ENCODE peak calls at places on chromosomes 11 and 22, in five cellular contexts. F is psoas muscle, Z is GM23248, J is tibial artery, X is adipocyte. C is an unnamed sample.
A peak's percentile ranks its signal among the peaks of the same experiment; 100 is the strongest.

GRCh38 chr11:112999518-112999917 is 38.3 kb downstream of the NCAM1 start:
- DNase-seq in F (no peak), Z (no peak), J (no peak), X (no peak), C (no peak)

GRCh38 chr11:87317441-87317840 is 279.7 kb downstream of the TMEM135 start:
- DNase-seq in F (no peak), Z (no peak), J (no peak), X (no peak), C (no peak)

GRCh38 chr11:73975479-73975757 is 7.2 kb downstream of the UCP2 start:
- DNase-seq in F (peak; percentile 20), Z (no peak), J (no peak), X (no peak), C (no peak)

GRCh38 chr22:41699264-41700104 is at the start of gene MEI1:
- DNase-seq in F (peak; percentile 92), Z (peak; percentile 70), J (peak; percentile 86), X (peak; percentile 21), C (peak; percentile 91)

GRCh38 chr22:49983148-49984042 is 22.8 kb downstream of the PIM3 start:
- DNase-seq in F (peak; percentile 61), Z (no peak), J (peak; percentile 64), X (no peak), C (no peak)

GRCh38 chr11:102727890-102728289 is 3.1 kb upstream of the MMP8 start:
- DNase-seq in F (no peak), Z (peak; percentile 54), J (no peak), X (peak; percentile 30), C (no peak)

GRCh38 chr11:35748644-35749043 is 86.1 kb downstream of the TRIM44 start:
- DNase-seq in F (no peak), Z (no peak), J (no peak), X (no peak), C (no peak)

GRCh38 chr11:496834-497564 is 10.0 kb downstream of the RNH1 start:
- DNase-seq in F (no peak), Z (no peak), J (no peak), X (no peak), C (peak; percentile 43)

GRCh38 chr11:16312242-16312641 is 44.1 kb downstream of the SOX6 start:
- DNase-seq in F (no peak), Z (no peak), J (no peak), X (no peak), C (no peak)

GRCh38 chr11:111200010-111200534 is 45.5 kb upstream of the POU2AF2 start:
- DNase-seq in F (no peak), Z (no peak), J (no peak), X (no peak), C (no peak)

GRCh38 chr11:30282289-30282631 is 40.6 kb upstream of the ARL14EP start:
- DNase-seq in F (no peak), Z (no peak), J (no peak), X (no peak), C (peak; percentile 41)

GRCh38 chr11:19027829-19028595 is 32.5 kb downstream of the MRGPRX2 start:
- DNase-seq in F (no peak), Z (peak; percentile 72), J (no peak), X (no peak), C (no peak)

GRCh38 chr11:10488581-10489443 is 33.7 kb downstream of the AMPD3 start:
- DNase-seq in F (peak; percentile 28), Z (no peak), J (peak; percentile 60), X (no peak), C (no peak)

GRCh38 chr22:25068701-25069100 is 116.2 kb downstream of the KIAA1671 start:
- DNase-seq in F (peak; percentile 38), Z (no peak), J (no peak), X (no peak), C (no peak)

GRCh38 chr11:128188346-128189115 is 398.8 kb downstream of the ETS1 start:
- DNase-seq in F (no peak), Z (peak; percentile 60), J (no peak), X (no peak), C (peak; percentile 24)

GRCh38 chr11:95084509-95084908 is 5.1 kb upstream of the ENDOD1 start:
- DNase-seq in F (no peak), Z (peak; percentile 87), J (no peak), X (peak; percentile 44), C (no peak)

GRCh38 chr11:14422052-14422813 is 63.2 kb upstream of the RRAS2 start:
- DNase-seq in F (peak; percentile 96), Z (peak; percentile 100), J (peak; percentile 89), X (peak; percentile 97), C (peak; percentile 95)

GRCh38 chr11:47672283-47672730 is 29.9 kb upstream of the MTCH2 start:
- DNase-seq in F (no peak), Z (peak; percentile 26), J (no peak), X (no peak), C (no peak)

GRCh38 chr11:63840356-63841060 is 1.6 kb downstream of the MARK2 start:
- DNase-seq in F (no peak), Z (peak; percentile 44), J (no peak), X (peak; percentile 24), C (no peak)

GRCh38 chr22:50579752-50580151 is 1.5 kb upstream of the CPT1B start:
- DNase-seq in F (no peak), Z (no peak), J (no peak), X (no peak), C (no peak)

GRCh38 chr11:109970516-109971183 is 122.5 kb upstream of the ZC3H12C start:
- DNase-seq in F (no peak), Z (no peak), J (no peak), X (no peak), C (no peak)

GRCh38 chr11:109968781-109969180 is 124.4 kb upstream of the ZC3H12C start:
- DNase-seq in F (no peak), Z (no peak), J (no peak), X (no peak), C (no peak)

GRCh38 chr11:109971184-109971523 is 122.0 kb upstream of the ZC3H12C start:
- DNase-seq in F (no peak), Z (peak; percentile 60), J (no peak), X (peak; percentile 43), C (no peak)

GRCh38 chr11:109972181-109972715 is 120.9 kb upstream of the ZC3H12C start:
- DNase-seq in F (no peak), Z (no peak), J (no peak), X (no peak), C (no peak)

GRCh38 chr11:109972939-109973338 is 120.3 kb upstream of the ZC3H12C start:
- DNase-seq in F (no peak), Z (peak; percentile 27), J (no peak), X (no peak), C (no peak)
- H3K4me1 ChIP-seq in F (peaks cover 25% of the 10 kb centered on the region), Z (peaks cover 19% of the 10 kb centered on the region), J (peaks cover 10% of the 10 kb centered on the region), X (peaks cover 7% of the 10 kb centered on the region), C (peaks cover 8% of the 10 kb centered on the region)

DNA sequence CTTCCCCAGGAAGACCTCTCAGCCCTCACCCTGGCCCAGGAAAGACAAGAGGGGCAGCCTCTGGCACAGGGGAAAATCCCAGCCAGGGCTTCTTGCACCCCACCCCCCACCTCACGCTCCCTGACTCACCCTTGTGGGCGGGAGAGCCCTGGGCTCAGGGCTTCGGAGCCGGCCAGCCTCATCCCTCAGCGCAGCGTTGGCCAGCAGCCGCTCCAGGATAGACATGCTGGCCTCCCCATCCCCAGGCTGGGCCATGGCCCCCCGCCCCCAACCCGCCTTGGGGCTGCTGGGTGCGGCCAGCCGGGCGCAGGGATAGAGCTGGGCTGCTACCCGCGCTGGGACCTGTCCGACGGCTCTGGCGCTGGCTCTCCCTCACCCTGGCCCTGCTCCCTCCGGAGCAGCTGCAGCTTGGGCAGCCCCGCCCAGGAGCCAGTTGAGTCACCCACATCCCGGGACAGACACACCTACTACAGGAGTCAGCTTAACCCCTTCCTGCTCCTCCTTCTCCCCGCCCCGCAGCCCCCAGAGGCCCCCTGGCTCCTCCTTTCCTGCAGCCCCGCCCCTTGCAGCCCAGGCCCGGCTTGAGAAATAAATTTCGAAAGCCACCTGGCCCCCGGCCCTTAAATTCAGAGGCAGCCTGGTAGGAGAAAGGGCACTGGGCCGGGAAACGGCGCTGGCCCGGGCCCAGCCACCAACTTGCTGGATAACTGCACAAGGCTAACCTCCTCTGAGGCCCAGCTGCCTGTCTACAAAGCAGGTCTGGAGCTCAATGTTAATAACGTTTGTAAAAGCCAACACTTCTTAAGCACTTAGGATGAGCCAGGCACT is 13.4 kb downstream of the TNKS1BP1 start:
- DNase-seq in F (peak; percentile 99), Z (peak; percentile 97), J (peak; percentile 99), X (peak; percentile 97), C (peak; percentile 96)
- H3K4me1 ChIP-seq in F (peaks cover 61% of the 10 kb centered on the region), Z (peaks cover 38% of the 10 kb centered on the region), J (peaks cover 62% of the 10 kb centered on the region), X (peaks cover 88% of the 10 kb centered on the region), C (peaks cover 22% of the 10 kb centered on the region)

DNA sequence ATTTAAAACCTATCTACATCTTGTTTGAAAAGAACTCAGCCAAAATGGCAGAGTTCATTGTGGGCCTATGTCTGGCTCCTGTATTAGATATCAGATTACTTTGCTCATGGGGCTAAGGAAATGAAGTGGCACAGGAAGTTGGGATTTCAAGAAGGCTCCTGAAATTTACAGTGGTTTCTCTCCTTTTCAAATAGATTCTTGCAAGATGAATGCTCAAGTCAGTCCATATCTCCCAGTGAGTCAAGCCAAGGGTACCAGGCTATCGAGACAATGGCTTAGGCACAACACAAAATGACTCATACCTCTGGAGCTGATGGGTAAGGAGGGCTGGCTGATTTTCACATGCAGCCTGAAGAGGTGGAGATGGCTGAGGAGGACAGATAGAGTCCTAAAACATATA is 24.1 kb upstream of the APOA1 start:
- DNase-seq in F (no peak), Z (peak; percentile 80), J (no peak), X (peak; percentile 13), C (no peak)
- H3K4me1 ChIP-seq in F (peaks cover 8% of the 10 kb centered on the region), Z (peaks cover 73% of the 10 kb centered on the region), J (no peaks in the 10 kb centered on the region), X (peaks cover 39% of the 10 kb centered on the region), C (no peaks in the 10 kb centered on the region)

DNA sequence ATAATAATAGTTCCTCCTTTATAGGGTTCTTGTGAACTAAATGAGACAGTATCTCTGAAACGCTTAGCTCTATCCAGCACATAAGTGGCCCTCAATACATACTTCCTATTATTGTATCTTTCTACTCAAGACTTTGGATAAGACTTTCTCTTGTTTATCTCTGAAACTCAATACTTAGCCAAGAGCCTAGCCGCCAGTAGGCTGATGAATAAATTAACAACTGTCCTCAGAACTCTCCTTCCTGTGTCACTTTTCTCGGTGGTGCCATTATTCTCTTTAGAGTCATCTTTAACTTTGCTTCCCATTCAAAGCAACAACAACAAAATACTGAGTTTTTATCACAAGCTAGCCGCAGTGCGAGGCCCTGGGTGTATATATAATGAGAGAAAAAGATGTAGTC is 86.9 kb downstream of the FAM83F start:
- DNase-seq in F (no peak), Z (no peak), J (no peak), X (no peak), C (no peak)
- H3K4me1 ChIP-seq in F (peaks cover 42% of the 10 kb centered on the region), Z (peaks cover 13% of the 10 kb centered on the region), J (peaks cover 11% of the 10 kb centered on the region), X (peaks cover 21% of the 10 kb centered on the region), C (peaks cover 14% of the 10 kb centered on the region)

GRCh38 chr11:70078095-70078795 is at the start of gene ANO1:
- DNase-seq in F (no peak), Z (peak; percentile 42), J (peak; percentile 66), X (peak; percentile 61), C (no peak)

GRCh38 chr11:70077411-70078094 is 564 bp upstream of the ANO1 start:
- DNase-seq in F (no peak), Z (no peak), J (peak; percentile 66), X (no peak), C (no peak)

GRCh38 chr11:70078796-70079616 is 889 bp downstream of the ANO1 start:
- DNase-seq in F (peak; percentile 38), Z (no peak), J (peak; percentile 66), X (no peak), C (no peak)

GRCh38 chr11:70080763-70081162 is 2.6 kb downstream of the ANO1 start:
- DNase-seq in F (peak; percentile 50), Z (peak; percentile 45), J (no peak), X (no peak), C (no peak)

DNA sequence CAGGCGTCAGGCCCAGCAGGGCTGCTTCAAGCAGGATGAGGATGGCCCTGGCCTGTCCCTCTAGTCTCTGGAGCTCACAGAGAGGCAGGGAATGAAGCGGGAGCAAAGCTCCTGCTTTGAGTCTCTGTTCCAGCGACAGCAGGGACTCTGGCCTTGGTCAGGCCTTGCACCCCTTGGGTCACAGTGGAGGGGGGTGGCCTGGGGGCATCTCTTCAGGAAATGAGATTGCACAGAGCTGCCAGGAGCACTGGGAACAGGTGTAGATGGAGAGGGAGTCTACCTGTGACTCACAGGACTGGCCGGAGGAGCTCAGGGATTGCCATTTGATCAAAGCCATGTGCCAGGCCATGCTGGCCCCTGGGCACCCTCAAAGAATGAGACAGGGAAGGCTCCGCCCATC is 1.6 kb downstream of the ANO1 start:
- DNase-seq in F (peak; percentile 35), Z (no peak), J (peak; percentile 61), X (no peak), C (no peak)
- H3K4me1 ChIP-seq in F (no peaks in the 10 kb centered on the region), Z (no peaks in the 10 kb centered on the region), J (peaks cover 3% of the 10 kb centered on the region), X (no peaks in the 10 kb centered on the region), C (peaks cover 3% of the 10 kb centered on the region)